ENCODE peak calls at places on chromosomes 2 and 18, in five cellular contexts. A is stomach, B is GM12865, X is left lung, D is breast epithelium. P is an unnamed sample.
A peak's percentile ranks its signal among the peaks of the same experiment; 100 is the strongest.

GRCh38 chr2:20135631-20136050 is 84.2 kb upstream of the LAPTM4A start:
- DNase-seq in A (peak; percentile 85), B (peak; percentile 81), X (no peak), D (peak; percentile 66), P (peak; percentile 80)

GRCh38 chr2:204072443-204073324 is 136.1 kb downstream of the ICOS start:
- DNase-seq in A (no peak), B (peak; percentile 51), X (no peak), D (no peak), P (no peak)

GRCh38 chr18:32674491-32674890 is 98.3 kb downstream of the KLHL14 start:
- DNase-seq in A (no peak), B (no peak), X (no peak), D (no peak), P (no peak)

GRCh38 chr2:96933528-96933927 is 52.9 kb downstream of the FAM178B start:
- DNase-seq in A (no peak), B (no peak), X (peak; percentile 24), D (no peak), P (no peak)

GRCh38 chr2:105257981-105258380 is 16.4 kb downstream of the GPR45 start:
- DNase-seq in A (no peak), B (no peak), X (no peak), D (no peak), P (no peak)

GRCh38 chr2:120599656-120600055 is 136.0 kb upstream of the GLI2 start:
- DNase-seq in A (no peak), B (no peak), X (peak; percentile 15), D (no peak), P (peak; percentile 15)

GRCh38 chr2:226799211-226799975 is at the start of gene IRS1:
- DNase-seq in A (peak; percentile 75), B (peak; percentile 73), X (peak; percentile 90), D (peak; percentile 54), P (peak; percentile 73)

GRCh38 chr2:219444566-219445091 is 10.0 kb downstream of the SPEG start:
- DNase-seq in A (no peak), B (no peak), X (no peak), D (no peak), P (no peak)

GRCh38 chr2:168234407-168235085 is 12.8 kb downstream of the STK39 start:
- DNase-seq in A (no peak), B (no peak), X (no peak), D (no peak), P (no peak)

GRCh38 chr2:64325477-64325851 is 128.5 kb upstream of the LGALSL start:
- DNase-seq in A (no peak), B (peak; percentile 53), X (no peak), D (no peak), P (no peak)

GRCh38 chr2:72689579-72690170 is 136.2 kb downstream of the EXOC6B start:
- DNase-seq in A (no peak), B (no peak), X (no peak), D (no peak), P (no peak)

GRCh38 chr2:238439093-238439849 is 12.5 kb downstream of the ASB1 start:
- DNase-seq in A (peak; percentile 61), B (no peak), X (no peak), D (peak; percentile 38), P (no peak)

GRCh38 chr2:190663839-190664238 is 15.0 kb downstream of the NAB1 start:
- DNase-seq in A (no peak), B (no peak), X (no peak), D (no peak), P (no peak)

GRCh38 chr2:128405981-128406601 is 87.4 kb upstream of the HS6ST1 start:
- DNase-seq in A (peak; percentile 15), B (no peak), X (no peak), D (no peak), P (no peak)

GRCh38 chr2:205860146-205860545 is 177.8 kb downstream of the NRP2 start:
- DNase-seq in A (no peak), B (no peak), X (no peak), D (no peak), P (no peak)

GRCh38 chr18:74281011-74281638 is 10.6 kb downstream of the CYB5A start:
- DNase-seq in A (no peak), B (no peak), X (no peak), D (no peak), P (no peak)

GRCh38 chr2:159855153-159856140 is 57.4 kb upstream of the CD302 start:
- DNase-seq in A (no peak), B (no peak), X (peak; percentile 49), D (no peak), P (no peak)

GRCh38 chr2:65710779-65711295 is 278.4 kb upstream of the SPRED2 start:
- DNase-seq in A (peak; percentile 28), B (peak; percentile 53), X (no peak), D (no peak), P (no peak)

GRCh38 chr2:111903930-111904439 is 5.6 kb downstream of the MERTK start:
- DNase-seq in A (no peak), B (no peak), X (no peak), D (no peak), P (no peak)

GRCh38 chr18:37565985-37566478 is 434 bp upstream of the CELF4 start:
- DNase-seq in A (peak; percentile 33), B (no peak), X (peak; percentile 78), D (no peak), P (no peak)

GRCh38 chr2:31028415-31028814 is 109.8 kb downstream of the GALNT14 start:
- DNase-seq in A (no peak), B (no peak), X (no peak), D (no peak), P (no peak)

GRCh38 chr2:16257725-16258028 is 317.3 kb downstream of the MYCN start:
- DNase-seq in A (no peak), B (no peak), X (no peak), D (no peak), P (no peak)

GRCh38 chr2:28408764-28409599 is 16.3 kb downstream of the FOSL2 start:
- DNase-seq in A (no peak), B (no peak), X (peak; percentile 88), D (no peak), P (peak; percentile 66)

GRCh38 chr2:55965276-55965675 is 41.7 kb upstream of the EFEMP1 start:
- DNase-seq in A (no peak), B (no peak), X (no peak), D (no peak), P (no peak)

GRCh38 chr18:22074343-22075070 is 94.9 kb upstream of the GATA6 start:
- DNase-seq in A (no peak), B (peak; percentile 12), X (no peak), D (no peak), P (no peak)

GRCh38 chr2:239532305-239532649 is 131.5 kb upstream of the HDAC4 start:
- DNase-seq in A (no peak), B (no peak), X (no peak), D (no peak), P (no peak)

GRCh38 chr18:65146615-65147014 is 604.2 kb upstream of the CDH7 start:
- DNase-seq in A (no peak), B (no peak), X (no peak), D (no peak), P (no peak)

DNA sequence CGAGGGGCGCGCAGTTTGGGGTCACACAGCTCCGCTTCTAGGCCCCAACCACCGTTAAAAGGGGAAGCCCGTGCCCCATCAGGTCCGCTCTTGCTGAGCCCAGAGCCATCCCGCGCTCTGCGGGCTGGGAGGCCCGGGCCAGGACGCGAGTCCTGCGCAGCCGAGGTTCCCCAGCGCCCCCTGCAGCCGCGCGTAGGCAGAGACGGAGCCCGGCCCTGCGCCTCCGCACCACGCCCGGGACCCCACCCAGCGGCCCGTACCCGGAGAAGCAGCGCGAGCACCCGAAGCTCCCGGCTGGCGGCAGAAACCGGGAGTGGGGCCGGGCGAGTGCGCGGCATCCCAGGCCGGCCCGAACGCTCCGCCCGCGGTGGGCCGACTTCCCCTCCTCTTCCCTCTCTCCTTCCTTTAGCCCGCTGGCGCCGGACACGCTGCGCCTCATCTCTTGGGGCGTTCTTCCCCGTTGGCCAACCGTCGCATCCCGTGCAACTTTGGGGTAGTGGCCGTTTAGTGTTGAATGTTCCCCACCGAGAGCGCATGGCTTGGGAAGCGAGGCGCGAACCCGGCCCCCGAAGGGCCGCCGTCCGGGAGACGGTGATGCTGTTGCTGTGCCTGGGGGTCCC is at the start of gene ITGA4:
- DNase-seq in A (peak; percentile 66), B (peak; percentile 96), X (peak; percentile 95), D (peak; percentile 19), P (peak; percentile 85)
- TF ChIP-seq CTCF in A (peak; percentile 43), B (peak; percentile 95), X (peak; percentile 77), D (no peak), P (peak; percentile 80)

DNA sequence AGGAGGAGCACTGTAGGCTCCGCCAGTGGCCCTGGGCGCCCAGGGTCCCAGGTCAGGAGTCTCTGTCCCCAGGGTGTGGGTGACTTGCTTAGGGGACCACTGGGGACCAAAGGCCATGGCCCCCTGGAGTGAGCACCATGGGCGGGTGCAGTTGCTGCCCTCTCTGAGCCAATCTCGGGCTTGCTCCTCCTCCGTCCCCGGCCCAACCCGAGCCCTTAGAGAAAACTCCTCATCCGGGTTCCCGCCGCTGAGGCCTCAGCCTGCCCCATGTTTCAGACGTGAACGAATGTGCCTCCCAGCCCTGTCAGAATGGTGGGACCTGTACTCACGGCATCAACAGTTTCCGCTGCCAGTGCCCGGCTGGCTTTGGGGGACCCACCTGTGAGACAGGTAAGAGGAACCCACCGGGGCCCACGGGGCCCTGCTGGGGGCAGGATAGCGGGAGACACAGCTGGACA is 38.6 kb downstream of the SNED1 start:
- DNase-seq in A (no peak), B (peak; percentile 54), X (peak; percentile 82), D (peak; percentile 12), P (no peak)
- H3K4me3 ChIP-seq in A (peak overlapping the region; percentile 44), B (peak overlapping the region; percentile 24), X (no peak overlapping the region), D (no peak overlapping the region), P (peak overlapping the region; percentile 46)

DNA sequence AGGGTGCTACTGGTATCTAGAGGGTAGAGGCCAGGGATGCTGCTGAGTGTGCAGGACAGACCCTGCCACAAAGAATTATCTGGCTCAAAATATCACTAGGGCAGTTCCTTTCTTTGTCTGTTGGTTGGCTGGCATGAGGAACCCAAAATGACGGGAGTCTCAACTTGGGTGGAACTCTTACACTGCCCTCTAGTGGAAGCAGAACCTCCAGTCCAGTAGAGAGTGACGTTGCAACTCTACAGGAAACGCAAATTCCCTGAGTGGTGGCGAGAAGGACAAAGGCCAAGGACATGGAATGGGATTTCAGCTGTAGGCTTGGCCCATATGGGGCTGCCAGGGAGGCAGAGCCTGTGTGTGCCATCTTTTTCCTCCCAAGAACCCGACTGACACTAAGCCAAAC is 47.1 kb downstream of the COPS8 start:
- DNase-seq in A (no peak), B (peak; percentile 35), X (no peak), D (no peak), P (no peak)
- TF ChIP-seq CTCF in A (no peak), B (peak; percentile 50), X (peak; percentile 39), D (no peak), P (peak; percentile 37)

DNA sequence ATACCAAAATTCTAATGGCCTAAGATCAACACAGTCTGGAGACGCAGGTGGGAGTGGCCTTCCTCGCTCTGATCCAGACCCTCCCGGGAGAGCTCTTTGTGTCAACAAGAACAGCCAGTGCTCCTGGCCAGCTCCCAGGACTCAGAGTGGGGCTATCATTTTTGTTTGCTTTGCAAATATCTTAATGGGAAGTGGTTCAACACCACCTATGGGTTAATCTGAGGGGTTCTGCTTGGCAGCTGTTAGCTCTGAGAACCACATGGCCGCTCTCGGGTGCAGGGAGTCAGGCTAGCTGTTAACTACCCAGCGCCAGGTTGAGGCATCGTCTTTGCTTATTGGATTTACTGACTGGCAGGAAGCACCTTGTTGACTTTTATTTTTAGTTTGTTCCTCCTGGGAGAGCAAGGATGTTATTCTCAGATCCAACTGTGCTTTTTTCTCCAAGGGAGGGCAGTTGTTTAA is 184.8 kb upstream of the SP5 start:
- DNase-seq in A (peak; percentile 93), B (no peak), X (peak; percentile 80), D (peak; percentile 59), P (peak; percentile 84)
- H3K4me3 ChIP-seq in A (peak overlapping the region; percentile 9), B (no peak overlapping the region), X (no peak overlapping the region), D (no peak overlapping the region), P (peak overlapping the region; percentile 1)

P was measured in lower lobe of right lung.